ENCODE peak calls at places on chromosome 13, in five cellular contexts. One of them, this sample, is unnamed.

GRCh38 chr13:89165685-89166084 is 1494.5 kb downstream of the SLITRK5 start:
- DNase-seq in astrocyte: no peak
- DNase-seq in neuronal stem cell: no peak
- DNase-seq in body of pancreas: no peak
- DNase-seq in stomach: no peak
- DNase-seq in this sample: no peak

GRCh38 chr13:42148538-42148937 is 100.1 kb downstream of the DGKH start:
- DNase-seq in body of pancreas: no peak
- DNase-seq in neuronal stem cell: no peak
- DNase-seq in astrocyte: no peak
- DNase-seq in stomach: no peak
- DNase-seq in this sample: no peak

GRCh38 chr13:81395368-81395767 is 1054.4 kb upstream of the SPRY2 start:
- DNase-seq in astrocyte: no peak
- DNase-seq in body of pancreas: peak; percentile 9
- DNase-seq in stomach: no peak
- DNase-seq in neuronal stem cell: no peak
- DNase-seq in this sample: peak; percentile 49

GRCh38 chr13:33904431-33904830 is 86.5 kb downstream of the RFC3 start:
- DNase-seq in stomach: no peak
- DNase-seq in body of pancreas: no peak
- DNase-seq in astrocyte: no peak
- DNase-seq in neuronal stem cell: no peak
- DNase-seq in this sample: no peak

GRCh38 chr13:87280139-87280538 is 391.0 kb upstream of the SLITRK5 start:
- DNase-seq in astrocyte: no peak
- DNase-seq in body of pancreas: no peak
- DNase-seq in stomach: no peak
- DNase-seq in neuronal stem cell: no peak
- DNase-seq in this sample: no peak

GRCh38 chr13:34070006-34070405 is 252.1 kb downstream of the RFC3 start:
- DNase-seq in stomach: no peak
- DNase-seq in astrocyte: peak; percentile 66
- DNase-seq in neuronal stem cell: no peak
- DNase-seq in body of pancreas: no peak
- DNase-seq in this sample: no peak

GRCh38 chr13:27170521-27171243 is 929 bp downstream of the USP12 start:
- DNase-seq in astrocyte: no peak
- DNase-seq in body of pancreas: peak; percentile 40
- DNase-seq in neuronal stem cell: peak; percentile 54
- DNase-seq in stomach: peak; percentile 34
- DNase-seq in this sample: peak; percentile 45

GRCh38 chr13:97435794-97436193 is 1.8 kb downstream of the RAP2A start:
- DNase-seq in stomach: no peak
- DNase-seq in body of pancreas: no peak
- DNase-seq in astrocyte: no peak
- DNase-seq in neuronal stem cell: no peak
- DNase-seq in this sample: peak; percentile 7

GRCh38 chr13:72952529-72953141 is 106.2 kb upstream of the KLF5 start:
- DNase-seq in astrocyte: no peak
- DNase-seq in neuronal stem cell: no peak
- DNase-seq in body of pancreas: peak; percentile 54
- DNase-seq in stomach: no peak
- DNase-seq in this sample: peak; percentile 74

GRCh38 chr13:103952183-103952582 is 886.0 kb upstream of the SLC10A2 start:
- DNase-seq in stomach: no peak
- DNase-seq in body of pancreas: no peak
- DNase-seq in astrocyte: no peak
- DNase-seq in neuronal stem cell: no peak
- DNase-seq in this sample: no peak

GRCh38 chr13:27130223-27131015 is 41.2 kb downstream of the USP12 start:
- DNase-seq in neuronal stem cell: no peak
- DNase-seq in stomach: no peak
- DNase-seq in astrocyte: peak; percentile 74
- DNase-seq in body of pancreas: no peak
- DNase-seq in this sample: no peak

GRCh38 chr13:48994731-48995130 is 19.0 kb downstream of the FNDC3A start:
- DNase-seq in body of pancreas: no peak
- DNase-seq in stomach: no peak
- DNase-seq in neuronal stem cell: no peak
- DNase-seq in astrocyte: peak; percentile 58
- DNase-seq in this sample: no peak

GRCh38 chr13:25062479-25062878 is 33.5 kb upstream of the PABPC3 start:
- DNase-seq in neuronal stem cell: no peak
- DNase-seq in stomach: no peak
- DNase-seq in astrocyte: no peak
- DNase-seq in body of pancreas: no peak
- DNase-seq in this sample: no peak

GRCh38 chr13:26022538-26023292 is 29.1 kb downstream of the SHISA2 start:
- DNase-seq in body of pancreas: peak; percentile 77
- DNase-seq in stomach: peak; percentile 88
- DNase-seq in astrocyte: peak; percentile 67
- DNase-seq in neuronal stem cell: no peak
- DNase-seq in this sample: no peak

GRCh38 chr13:108915634-108916497 is 286.5 kb downstream of the MYO16 start:
- DNase-seq in astrocyte: peak; percentile 96
- DNase-seq in body of pancreas: peak; percentile 93
- DNase-seq in neuronal stem cell: no peak
- DNase-seq in stomach: peak; percentile 95
- DNase-seq in this sample: peak; percentile 95

GRCh38 chr13:97225533-97225932 is 3.4 kb downstream of the MBNL2 start:
- DNase-seq in stomach: no peak
- DNase-seq in astrocyte: no peak
- DNase-seq in body of pancreas: no peak
- DNase-seq in neuronal stem cell: no peak
- DNase-seq in this sample: peak; percentile 22

GRCh38 chr13:41418027-41418426 is 39.3 kb upstream of the RGCC start:
- DNase-seq in neuronal stem cell: no peak
- DNase-seq in stomach: no peak
- DNase-seq in body of pancreas: no peak
- DNase-seq in astrocyte: peak; percentile 87
- DNase-seq in this sample: peak; percentile 13

GRCh38 chr13:110636701-110637201 is 21.4 kb downstream of the NAXD start:
- DNase-seq in neuronal stem cell: no peak
- DNase-seq in body of pancreas: no peak
- DNase-seq in stomach: no peak
- DNase-seq in astrocyte: no peak
- DNase-seq in this sample: no peak
- H3K36me3 ChIP-seq in neuronal stem cell: peaks cover 53% of the 10 kb centered on the region
- H3K36me3 ChIP-seq in body of pancreas: peaks cover 51% of the 10 kb centered on the region
- H3K36me3 ChIP-seq in stomach: peaks cover 89% of the 10 kb centered on the region
- H3K36me3 ChIP-seq in astrocyte: peaks cover 17% of the 10 kb centered on the region
- H3K36me3 ChIP-seq in this sample: peaks cover 25% of the 10 kb centered on the region

GRCh38 chr13:51020600-51020999 is 90.5 kb downstream of the C13orf42 start:
- DNase-seq in neuronal stem cell: no peak
- DNase-seq in astrocyte: no peak
- DNase-seq in stomach: no peak
- DNase-seq in body of pancreas: no peak
- DNase-seq in this sample: no peak

GRCh38 chr13:51027644-51028043 is 83.4 kb downstream of the C13orf42 start:
- DNase-seq in body of pancreas: no peak
- DNase-seq in astrocyte: no peak
- DNase-seq in stomach: no peak
- DNase-seq in neuronal stem cell: no peak
- DNase-seq in this sample: no peak

GRCh38 chr13:51025245-51025872 is 85.7 kb downstream of the C13orf42 start:
- DNase-seq in astrocyte: no peak
- DNase-seq in neuronal stem cell: no peak
- DNase-seq in body of pancreas: no peak
- DNase-seq in stomach: no peak
- DNase-seq in this sample: no peak

DNA sequence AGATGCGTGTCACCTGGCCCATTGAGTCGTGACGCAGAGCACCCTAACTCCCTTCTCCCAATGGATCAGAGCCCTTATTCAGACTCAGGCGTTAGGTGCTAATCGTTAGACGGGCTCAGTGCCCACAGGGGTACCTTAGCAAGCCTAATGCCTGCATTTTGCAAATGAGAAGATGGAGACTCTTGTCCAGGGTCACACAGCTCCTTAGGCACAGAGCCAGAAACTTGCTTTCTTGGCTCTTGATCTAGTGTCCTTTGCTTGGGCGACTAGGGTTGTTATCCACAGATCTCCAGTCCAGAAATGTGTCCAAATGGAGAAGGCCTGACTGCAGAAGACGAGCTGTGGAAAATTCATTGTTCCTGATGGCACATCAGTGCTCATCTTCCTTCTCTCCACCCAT is 85.1 kb downstream of the C13orf42 start:
- DNase-seq in stomach: no peak
- DNase-seq in astrocyte: no peak
- DNase-seq in neuronal stem cell: no peak
- DNase-seq in body of pancreas: no peak
- DNase-seq in this sample: no peak
- H3K27me3 ChIP-seq in stomach: no peaks in the 10 kb centered on the region
- H3K27me3 ChIP-seq in astrocyte: peaks cover 7% of the 10 kb centered on the region
- H3K27me3 ChIP-seq in neuronal stem cell: peaks cover 27% of the 10 kb centered on the region
- H3K27me3 ChIP-seq in body of pancreas: no peaks in the 10 kb centered on the region
- H3K27me3 ChIP-seq in this sample: no peaks in the 10 kb centered on the region

GRCh38 chr13:112558696-112559418 is 29.1 kb downstream of the TUBGCP3 start:
- DNase-seq in astrocyte: no peak
- DNase-seq in neuronal stem cell: no peak
- DNase-seq in stomach: no peak
- DNase-seq in body of pancreas: no peak
- DNase-seq in this sample: no peak

GRCh38 chr13:112554214-112554850 is 33.6 kb downstream of the TUBGCP3 start:
- DNase-seq in neuronal stem cell: no peak
- DNase-seq in body of pancreas: no peak
- DNase-seq in stomach: no peak
- DNase-seq in astrocyte: no peak
- DNase-seq in this sample: no peak

GRCh38 chr13:112561478-112561877 is 26.5 kb downstream of the TUBGCP3 start:
- DNase-seq in stomach: no peak
- DNase-seq in astrocyte: no peak
- DNase-seq in body of pancreas: no peak
- DNase-seq in neuronal stem cell: no peak
- DNase-seq in this sample: no peak

GRCh38 chr13:112562254-112562653 is 25.7 kb downstream of the TUBGCP3 start:
- DNase-seq in body of pancreas: no peak
- DNase-seq in astrocyte: no peak
- DNase-seq in neuronal stem cell: no peak
- DNase-seq in stomach: no peak
- DNase-seq in this sample: no peak

DNA sequence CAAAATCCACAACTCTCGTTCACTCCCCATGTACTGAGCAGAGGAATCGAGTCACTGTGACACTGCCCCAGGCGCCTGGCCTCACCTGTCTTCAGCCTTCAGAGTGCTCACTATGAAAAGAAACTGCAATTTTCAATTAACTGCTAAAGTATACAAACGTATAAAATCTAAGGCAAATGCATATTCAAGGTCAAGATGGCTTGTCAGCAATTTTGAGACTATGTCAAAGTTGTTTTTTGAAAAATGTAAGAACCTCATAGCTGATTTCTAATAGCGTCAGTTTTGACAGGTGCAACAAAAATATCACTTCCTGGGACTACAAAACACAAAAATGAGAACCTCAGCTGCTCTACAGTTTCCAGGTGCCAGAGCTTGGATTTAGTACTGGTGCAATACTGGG is 31.4 kb downstream of the TUBGCP3 start:
- DNase-seq in neuronal stem cell: no peak
- DNase-seq in stomach: no peak
- DNase-seq in body of pancreas: no peak
- DNase-seq in astrocyte: no peak
- DNase-seq in this sample: no peak
- H3K36me3 ChIP-seq in neuronal stem cell: peaks cover 43% of the 10 kb centered on the region
- H3K36me3 ChIP-seq in stomach: peaks cover 85% of the 10 kb centered on the region
- H3K36me3 ChIP-seq in body of pancreas: peaks cover 42% of the 10 kb centered on the region
- H3K36me3 ChIP-seq in astrocyte: peaks cover 38% of the 10 kb centered on the region
- H3K36me3 ChIP-seq in this sample: peaks cover 18% of the 10 kb centered on the region

GRCh38 chr13:60312851-60313505 is 84.0 kb upstream of the TDRD3 start:
- DNase-seq in stomach: no peak
- DNase-seq in body of pancreas: no peak
- DNase-seq in astrocyte: peak; percentile 61
- DNase-seq in neuronal stem cell: no peak
- DNase-seq in this sample: no peak

DNA sequence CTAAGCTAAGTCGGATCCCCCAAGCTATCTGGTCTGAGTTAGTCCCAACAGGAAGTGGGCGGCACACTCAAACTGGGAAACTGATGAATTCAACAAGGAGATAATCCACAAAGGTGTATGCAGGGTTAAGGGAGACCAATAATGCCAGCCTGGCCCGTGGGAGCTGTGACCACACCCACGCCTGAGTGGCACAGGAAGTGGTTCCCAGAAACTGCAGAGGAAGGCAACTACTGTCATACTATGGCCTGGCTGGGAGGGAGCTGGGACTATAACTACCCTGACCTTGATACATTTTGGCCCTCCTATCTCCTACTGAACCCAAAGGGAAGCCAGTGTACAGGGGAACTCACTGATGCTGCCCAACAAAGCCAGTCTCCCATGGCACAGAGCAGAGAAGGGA is 85.5 kb upstream of the TDRD3 start:
- DNase-seq in stomach: no peak
- DNase-seq in body of pancreas: no peak
- DNase-seq in neuronal stem cell: no peak
- DNase-seq in astrocyte: no peak
- DNase-seq in this sample: no peak
- H3K27me3 ChIP-seq in stomach: no peaks in the 10 kb centered on the region
- H3K27me3 ChIP-seq in body of pancreas: no peaks in the 10 kb centered on the region
- H3K27me3 ChIP-seq in neuronal stem cell: no peaks in the 10 kb centered on the region
- H3K27me3 ChIP-seq in astrocyte: no peaks in the 10 kb centered on the region
- H3K27me3 ChIP-seq in this sample: no peaks in the 10 kb centered on the region

GRCh38 chr13:99178636-99179035 is 22.0 kb upstream of the UBAC2 start:
- DNase-seq in stomach: no peak
- DNase-seq in body of pancreas: no peak
- DNase-seq in neuronal stem cell: no peak
- DNase-seq in astrocyte: no peak
- DNase-seq in this sample: no peak
- H3K36me3 ChIP-seq in stomach: no peaks in the 10 kb centered on the region
- H3K36me3 ChIP-seq in body of pancreas: no peaks in the 10 kb centered on the region
- H3K36me3 ChIP-seq in neuronal stem cell: no peaks in the 10 kb centered on the region
- H3K36me3 ChIP-seq in astrocyte: no peaks in the 10 kb centered on the region
- H3K36me3 ChIP-seq in this sample: no peaks in the 10 kb centered on the region

GRCh38 chr13:80012281-80012680 is 328.6 kb downstream of the SPRY2 start:
- DNase-seq in astrocyte: no peak
- DNase-seq in neuronal stem cell: no peak
- DNase-seq in stomach: no peak
- DNase-seq in body of pancreas: no peak
- DNase-seq in this sample: peak; percentile 24

GRCh38 chr13:80011448-80012212 is 329.3 kb downstream of the SPRY2 start:
- DNase-seq in neuronal stem cell: no peak
- DNase-seq in stomach: peak; percentile 51
- DNase-seq in body of pancreas: no peak
- DNase-seq in astrocyte: no peak
- DNase-seq in this sample: peak; percentile 64

GRCh38 chr13:80010846-80011245 is 330.1 kb downstream of the SPRY2 start:
- DNase-seq in body of pancreas: no peak
- DNase-seq in astrocyte: no peak
- DNase-seq in neuronal stem cell: no peak
- DNase-seq in stomach: no peak
- DNase-seq in this sample: no peak

GRCh38 chr13:80010286-80010831 is 330.6 kb downstream of the SPRY2 start:
- DNase-seq in astrocyte: no peak
- DNase-seq in neuronal stem cell: no peak
- DNase-seq in stomach: no peak
- DNase-seq in body of pancreas: peak; percentile 23
- DNase-seq in this sample: no peak

GRCh38 chr13:80009760-80010159 is 331.2 kb downstream of the SPRY2 start:
- DNase-seq in stomach: no peak
- DNase-seq in astrocyte: no peak
- DNase-seq in neuronal stem cell: no peak
- DNase-seq in body of pancreas: no peak
- DNase-seq in this sample: no peak
- H3K27me3 ChIP-seq in stomach: no peaks in the 10 kb centered on the region
- H3K27me3 ChIP-seq in astrocyte: no peaks in the 10 kb centered on the region
- H3K27me3 ChIP-seq in neuronal stem cell: no peaks in the 10 kb centered on the region
- H3K27me3 ChIP-seq in body of pancreas: no peaks in the 10 kb centered on the region
- H3K27me3 ChIP-seq in this sample: no peaks in the 10 kb centered on the region